ENCODE peak calls at places on chromosomes 16 and 17, in ten cellular contexts. P, K, M, O, R, C, E, F, S and N are unnamed samples. For H3K9me3, the result is how much of the 10 kb centered on the place peaks cover.

GRCh38 chr16:85335584-85336492 is 223.6 kb upstream of the CIBAR2 start:
- DNase-seq in P (no peak), K (peak), M (peak), O (no peak), R (peak), C (no peak), E (peak), F (no peak), S (peak), N (no peak)

GRCh38 chr16:46763147-46763546 is 15.0 kb upstream of the MYLK3 start:
- DNase-seq in P (no peak), K (peak), M (peak), O (no peak), R (no peak), C (no peak), E (no peak), F (peak), S (no peak), N (no peak)

GRCh38 chr17:35051579-35052239 is 11.8 kb downstream of the RFFL start:
- DNase-seq in P (no peak), K (peak), M (no peak), O (no peak), R (no peak), C (no peak), E (peak), F (peak), S (peak), N (no peak)

GRCh38 chr17:41792835-41793748 is 6.6 kb upstream of the JUP start:
- DNase-seq in P (no peak), K (peak), M (peak), O (no peak), R (peak), C (peak), E (peak), F (peak), S (no peak), N (no peak)

GRCh38 chr17:56593073-56593740 is at the start of gene NOG:
- DNase-seq in P (no peak), K (peak), M (peak), O (no peak), R (peak), C (peak), E (peak), F (peak), S (peak), N (no peak)

GRCh38 chr16:30183961-30184429 is 593 bp downstream of the CORO1A start:
- DNase-seq in P (peak), K (no peak), M (no peak), O (no peak), R (no peak), C (no peak), E (no peak), F (no peak), S (peak), N (peak)

GRCh38 chr17:59746849-59747445 is 39.5 kb downstream of the VMP1 start:
- DNase-seq in P (no peak), K (peak), M (peak), O (no peak), R (peak), C (no peak), E (peak), F (peak), S (no peak), N (no peak)

GRCh38 chr17:79809530-79810137 is 12.8 kb upstream of the CBX8 start:
- DNase-seq in P (peak), K (no peak), M (no peak), O (no peak), R (no peak), C (no peak), E (no peak), F (no peak), S (no peak), N (no peak)

GRCh38 chr17:77724876-77725615 is 233.5 kb upstream of the TNRC6C start:
- DNase-seq in P (no peak), K (no peak), M (no peak), O (no peak), R (no peak), C (no peak), E (no peak), F (no peak), S (no peak), N (no peak)

GRCh38 chr17:29210879-29211278 is 30.7 kb upstream of the MYO18A start:
- DNase-seq in P (no peak), K (no peak), M (no peak), O (no peak), R (no peak), C (no peak), E (peak), F (no peak), S (no peak), N (no peak)

GRCh38 chr17:8209909-8210760 is at the start of gene AURKB:
- DNase-seq in P (peak), K (peak), M (peak), O (no peak), R (peak), C (peak), E (peak), F (peak), S (peak), N (peak)

GRCh38 chr17:37752482-37752881 is 7.6 kb upstream of the HNF1B start:
- DNase-seq in P (no peak), K (peak), M (no peak), O (no peak), R (peak), C (no peak), E (peak), F (peak), S (no peak), N (no peak)

GRCh38 chr16:73329363-73330306 is 281.7 kb upstream of the ZFHX3 start:
- DNase-seq in P (no peak), K (peak), M (no peak), O (peak), R (no peak), C (no peak), E (no peak), F (peak), S (no peak), N (no peak)

GRCh38 chr16:26721290-26721689 is 345.4 kb upstream of the C16orf82 start:
- DNase-seq in P (no peak), K (no peak), M (no peak), O (no peak), R (no peak), C (no peak), E (no peak), F (no peak), S (no peak), N (no peak)

GRCh38 chr17:82280537-82280936 is 7.0 kb upstream of the CSNK1D start:
- DNase-seq in P (no peak), K (no peak), M (no peak), O (no peak), R (no peak), C (no peak), E (no peak), F (no peak), S (no peak), N (no peak)

GRCh38 chr17:7992516-7992915 is 9.9 kb upstream of the GUCY2D start:
- DNase-seq in P (peak), K (peak), M (no peak), O (no peak), R (no peak), C (no peak), E (peak), F (peak), S (no peak), N (no peak)

GRCh38 chr16:75262104-75262799 is 10.8 kb upstream of the BCAR1 start:
- DNase-seq in P (peak), K (no peak), M (peak), O (no peak), R (no peak), C (no peak), E (no peak), F (no peak), S (no peak), N (no peak)

GRCh38 chr17:43578699-43579569 is 32.8 kb upstream of the ETV4 start:
- DNase-seq in P (no peak), K (peak), M (peak), O (no peak), R (no peak), C (no peak), E (peak), F (peak), S (peak), N (peak)

GRCh38 chr16:496097-496886 is 31.2 kb upstream of the CAPN15 start:
- DNase-seq in P (no peak), K (no peak), M (no peak), O (no peak), R (no peak), C (no peak), E (no peak), F (no peak), S (no peak), N (no peak)

GRCh38 chr16:86300746-86301480 is 209.4 kb upstream of the FOXF1 start:
- DNase-seq in P (peak), K (peak), M (no peak), O (no peak), R (no peak), C (no peak), E (peak), F (peak), S (no peak), N (no peak)

GRCh38 chr17:28744104-28744801 is 442 bp downstream of the TRAF4 start:
- DNase-seq in P (peak), K (peak), M (peak), O (no peak), R (peak), C (no peak), E (peak), F (no peak), S (peak), N (peak)

GRCh38 chr16:27308792-27309191 is 5.0 kb upstream of the IL4R start:
- DNase-seq in P (no peak), K (no peak), M (no peak), O (no peak), R (no peak), C (no peak), E (no peak), F (no peak), S (no peak), N (no peak)

GRCh38 chr16:76464973-76465620 is 187.9 kb downstream of the CNTNAP4 start:
- DNase-seq in P (no peak), K (no peak), M (no peak), O (no peak), R (no peak), C (no peak), E (no peak), F (no peak), S (no peak), N (no peak)

GRCh38 chr16:81842564-81843242 is 63.6 kb downstream of the PLCG2 start:
- DNase-seq in P (no peak), K (no peak), M (peak), O (no peak), R (no peak), C (no peak), E (no peak), F (no peak), S (no peak), N (no peak)

GRCh38 chr17:57935833-57936807 is 19.1 kb downstream of the CUEDC1 start:
- DNase-seq in P (peak), K (peak), M (peak), O (no peak), R (no peak), C (no peak), E (peak), F (peak), S (no peak), N (no peak)

GRCh38 chr16:65229191-65229662 is 107.4 kb upstream of the CDH11 start:
- DNase-seq in P (no peak), K (peak), M (peak), O (no peak), R (no peak), C (no peak), E (peak), F (no peak), S (no peak), N (no peak)

GRCh38 chr17:3890082-3890892 is 2.6 kb downstream of the CAMKK1 start:
- DNase-seq in P (peak), K (peak), M (peak), O (no peak), R (peak), C (peak), E (peak), F (peak), S (peak), N (no peak)

GRCh38 chr17:3552916-3553315 is 4.7 kb downstream of the TRPV3 start:
- DNase-seq in P (no peak), K (no peak), M (no peak), O (no peak), R (no peak), C (no peak), E (no peak), F (no peak), S (no peak), N (no peak)

GRCh38 chr17:79738643-79739042 is 7.9 kb downstream of the ENPP7 start:
- DNase-seq in P (no peak), K (no peak), M (no peak), O (no peak), R (no peak), C (no peak), E (no peak), F (no peak), S (no peak), N (no peak)

GRCh38 chr16:84907575-84907974 is 87.8 kb downstream of the CRISPLD2 start:
- DNase-seq in P (peak), K (peak), M (peak), O (no peak), R (no peak), C (no peak), E (peak), F (peak), S (no peak), N (no peak)

GRCh38 chr16:1734816-1735215 is 28.8 kb downstream of the MAPK8IP3 start:
- DNase-seq in P (no peak), K (no peak), M (no peak), O (no peak), R (no peak), C (no peak), E (no peak), F (no peak), S (no peak), N (no peak)

DNA sequence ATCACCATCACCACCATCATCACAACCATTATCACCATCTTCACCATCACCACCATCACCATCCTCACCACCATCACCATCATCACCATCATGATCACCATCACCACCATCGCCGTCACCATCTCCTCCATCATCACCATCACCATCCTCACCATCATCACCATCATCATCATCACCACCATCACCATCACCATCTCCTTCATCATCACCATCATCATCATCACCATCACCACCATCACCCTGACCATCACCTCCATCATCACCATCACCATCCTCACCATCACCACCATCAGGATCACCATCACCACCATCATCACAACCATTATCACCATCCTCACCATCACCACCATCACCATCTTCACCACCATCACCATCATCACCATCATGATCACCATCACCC is 14.1 kb downstream of the SCNN1B start:
- DNase-seq in P (no peak), K (no peak), M (no peak), O (no peak), R (no peak), C (no peak), E (no peak), F (no peak), S (no peak), N (no peak)
- H3K9me3 ChIP-seq in P (under half), K (under half), M (under half), O (under half), R (under half), C (under half), E (under half), F (under half), S (under half), N (under half)

DNA sequence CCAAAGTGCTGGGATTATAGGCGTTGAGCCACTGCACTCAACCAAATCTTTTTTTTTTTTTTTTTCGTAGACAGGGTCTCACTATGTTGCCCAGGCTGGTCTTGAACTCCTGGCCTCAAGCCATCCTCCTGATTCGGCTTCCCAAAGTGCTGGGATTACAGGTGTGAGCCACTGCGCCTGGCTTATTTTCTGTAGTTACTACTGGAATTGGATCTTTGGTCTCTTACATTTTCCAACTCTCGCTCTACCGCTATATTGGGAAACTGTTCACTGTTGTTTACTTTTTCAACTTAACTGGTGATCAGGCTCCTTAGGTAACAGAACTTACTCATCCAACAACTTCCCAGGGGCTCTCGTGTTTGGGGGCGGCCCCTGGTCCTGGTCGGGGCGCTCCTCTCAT is 14.1 kb downstream of the ZNF200 start:
- DNase-seq in P (no peak), K (no peak), M (no peak), O (no peak), R (no peak), C (no peak), E (no peak), F (no peak), S (no peak), N (no peak)
- H3K9me3 ChIP-seq in P (under half), K (under half), M (under half), O (half or more), R (half or more), C (under half), E (under half), F (under half), S (under half), N (under half)

DNA sequence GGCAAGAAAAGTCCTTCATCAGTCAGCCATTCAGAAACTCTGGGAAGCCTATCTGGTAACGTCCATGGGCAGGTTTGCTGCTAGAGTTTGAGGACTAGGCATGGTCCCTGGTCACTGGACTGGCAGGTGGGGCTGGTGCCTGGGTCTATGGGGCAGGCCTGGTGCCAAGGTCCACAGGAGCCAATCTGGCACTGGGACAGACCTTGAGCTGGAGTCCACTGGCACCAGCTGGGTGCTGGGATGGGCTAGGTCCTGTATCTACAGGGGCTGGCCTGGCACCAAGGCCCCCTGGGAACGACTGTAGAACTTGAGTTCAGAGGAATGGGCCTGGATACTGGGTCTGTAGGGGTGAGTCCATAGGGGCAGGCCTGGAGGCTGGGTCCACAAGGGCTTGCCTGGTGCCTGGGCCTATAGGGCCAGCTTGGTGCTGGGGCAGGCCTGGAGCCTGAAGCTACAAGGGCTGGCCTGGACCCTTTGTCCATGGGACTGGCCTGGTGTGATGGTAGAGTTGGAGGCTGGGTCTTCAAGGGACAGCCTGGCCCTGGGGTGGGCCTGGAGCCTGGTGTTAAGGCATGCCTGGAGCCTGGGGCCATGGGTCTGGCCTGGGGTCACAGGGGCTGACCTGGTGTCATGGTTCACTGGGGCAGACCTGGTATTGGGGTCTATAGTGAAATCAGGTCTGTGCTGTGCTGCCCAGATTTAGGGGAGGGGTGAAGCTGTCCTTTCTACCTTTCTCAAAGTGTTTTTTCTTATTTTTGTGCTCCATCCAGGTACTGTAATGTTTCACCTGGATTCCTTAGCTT is 30.5 kb upstream of the NKD1 start:
- DNase-seq in P (peak), K (no peak), M (no peak), O (no peak), R (no peak), C (no peak), E (no peak), F (no peak), S (no peak), N (no peak)
- H3K9me3 ChIP-seq in P (under half), K (under half), M (under half), O (under half), R (under half), C (under half), E (under half), F (under half), S (under half), N (under half)

DNA sequence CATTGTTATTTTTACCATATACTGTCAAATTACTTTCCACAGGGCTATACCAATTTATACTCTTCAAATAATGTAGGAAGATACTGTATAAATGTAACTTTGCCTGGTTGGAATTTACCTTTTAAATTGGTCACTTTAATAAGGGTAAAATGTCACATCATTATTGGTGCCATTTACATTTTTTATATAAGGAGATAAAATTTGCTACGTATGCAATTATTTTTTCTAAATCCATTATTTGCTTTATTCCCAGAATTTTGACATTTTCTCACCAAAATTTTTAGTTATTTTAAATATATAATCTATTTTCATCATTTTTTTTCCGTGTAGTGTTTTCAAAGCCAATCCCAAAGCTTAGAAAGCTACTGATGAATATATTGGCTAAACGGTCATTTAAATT is 664.7 kb downstream of the KCNJ2 start:
- DNase-seq in P (no peak), K (no peak), M (no peak), O (no peak), R (no peak), C (no peak), E (no peak), F (no peak), S (no peak), N (no peak)
- H3K9me3 ChIP-seq in P (under half), K (under half), M (under half), O (under half), R (under half), C (under half), E (under half), F (under half), S (under half), N (under half)

GRCh38 chr17:27089929-27090247 is 204.0 kb upstream of the WSB1 start:
- DNase-seq in P (no peak), K (no peak), M (no peak), O (no peak), R (no peak), C (no peak), E (no peak), F (no peak), S (no peak), N (no peak)
- H3K9me3 ChIP-seq in P (under half), K (under half), M (under half), O (under half), R (under half), C (under half), E (under half), F (under half), S (under half), N (under half)

GRCh38 chr16:3377917-3378316 is 22.2 kb downstream of the OR2C1 start:
- DNase-seq in P (no peak), K (no peak), M (no peak), O (no peak), R (no peak), C (no peak), E (no peak), F (no peak), S (no peak), N (no peak)

GRCh38 chr16:3388325-3388724 is 12.5 kb downstream of the ZSCAN32 start:
- DNase-seq in P (no peak), K (no peak), M (no peak), O (no peak), R (no peak), C (no peak), E (no peak), F (no peak), S (no peak), N (no peak)

DNA sequence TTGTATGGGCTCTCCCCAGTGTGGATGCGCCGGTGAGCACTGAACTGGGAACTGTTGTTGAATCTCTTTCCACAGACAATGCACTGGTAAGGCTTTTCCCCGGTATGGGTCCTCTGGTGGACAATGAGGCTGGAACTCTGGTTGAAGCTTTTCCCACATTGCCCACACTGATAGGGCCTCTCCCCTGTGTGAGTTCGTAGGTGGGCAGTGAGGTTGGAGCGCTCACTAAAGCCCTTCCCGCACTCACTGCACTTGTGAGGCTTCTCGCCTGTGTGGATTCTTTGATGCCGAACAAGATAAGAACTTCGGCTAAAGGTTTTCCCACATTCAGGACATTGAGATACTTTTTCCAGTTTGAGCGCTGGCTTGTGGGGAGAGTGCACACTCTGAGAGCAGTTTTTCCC is 17.8 kb downstream of the ZSCAN32 start:
- DNase-seq in P (no peak), K (no peak), M (no peak), O (no peak), R (peak), C (no peak), E (no peak), F (no peak), S (no peak), N (no peak)
- H3K9me3 ChIP-seq in P (half or more), K (under half), M (under half), O (half or more), R (half or more), C (under half), E (half or more), F (half or more), S (under half), N (half or more)